ENCODE peak calls at places on chromosomes 16 and 17, in five cellular contexts. K, I, Z, B and F are unnamed samples.

GRCh38 chr17:42577140-42577531 is 393 bp downstream of the PSMC3IP start:
- DNase-seq in B (no peak), I (no peak), K (no peak), Z (no peak), F (no peak)

GRCh38 chr16:86046901-86047300 is 147.9 kb downstream of the IRF8 start:
- DNase-seq in B (no peak), K (no peak), I (peak), Z (no peak), F (no peak)

GRCh38 chr16:67653131-67654068 is 6.7 kb downstream of the ACD start:
- DNase-seq in K (no peak), B (no peak), Z (no peak), I (no peak), F (no peak)

GRCh38 chr17:14434506-14434905 is 133.6 kb downstream of the HS3ST3B1 start:
- DNase-seq in B (no peak), K (no peak), I (no peak), Z (no peak), F (no peak)

GRCh38 chr17:43006639-43007551 is at the start of gene IFI35:
- DNase-seq in I (peak), Z (peak), K (peak), B (peak), F (peak)

GRCh38 chr16:19589771-19590302 is 34.3 kb downstream of the VPS35L start:
- DNase-seq in B (peak), Z (no peak), I (no peak), K (no peak), F (no peak)

GRCh38 chr17:3447625-3448024 is 14.0 kb upstream of the OR1E2 start:
- DNase-seq in B (peak), K (no peak), Z (no peak), I (peak), F (no peak)

GRCh38 chr16:25633549-25633948 is 58.2 kb upstream of the HS3ST4 start:
- DNase-seq in B (peak), K (no peak), Z (no peak), I (peak), F (no peak)

GRCh38 chr16:75114946-75115825 is 1.4 kb downstream of the LDHD start:
- DNase-seq in I (peak), B (no peak), K (no peak), Z (no peak), F (no peak)

GRCh38 chr17:83171661-83172060 is 92.3 kb downstream of the METRNL start:
- DNase-seq in I (no peak), B (no peak), K (peak), Z (no peak), F (no peak)

GRCh38 chr17:31318298-31319190 is 2.9 kb downstream of the EVI2A start:
- DNase-seq in B (no peak), K (no peak), Z (no peak), I (no peak), F (no peak)

GRCh38 chr17:46072998-46073397 is 73.9 kb downstream of the STH start:
- DNase-seq in Z (no peak), I (no peak), B (peak), K (no peak), F (no peak)

GRCh38 chr16:88264641-88265285 is 118.0 kb upstream of the ZNF469 start:
- DNase-seq in B (peak), Z (no peak), K (peak), I (peak), F (peak)

GRCh38 chr16:11604783-11605563 is 18.3 kb upstream of the LITAF start:
- DNase-seq in K (no peak), I (no peak), B (no peak), Z (no peak), F (no peak)
- TF ChIP-seq POLR2AphosphoS5 in K (no peak), I (no peak), B (no peak), Z (no peak), F (no peak)

DNA sequence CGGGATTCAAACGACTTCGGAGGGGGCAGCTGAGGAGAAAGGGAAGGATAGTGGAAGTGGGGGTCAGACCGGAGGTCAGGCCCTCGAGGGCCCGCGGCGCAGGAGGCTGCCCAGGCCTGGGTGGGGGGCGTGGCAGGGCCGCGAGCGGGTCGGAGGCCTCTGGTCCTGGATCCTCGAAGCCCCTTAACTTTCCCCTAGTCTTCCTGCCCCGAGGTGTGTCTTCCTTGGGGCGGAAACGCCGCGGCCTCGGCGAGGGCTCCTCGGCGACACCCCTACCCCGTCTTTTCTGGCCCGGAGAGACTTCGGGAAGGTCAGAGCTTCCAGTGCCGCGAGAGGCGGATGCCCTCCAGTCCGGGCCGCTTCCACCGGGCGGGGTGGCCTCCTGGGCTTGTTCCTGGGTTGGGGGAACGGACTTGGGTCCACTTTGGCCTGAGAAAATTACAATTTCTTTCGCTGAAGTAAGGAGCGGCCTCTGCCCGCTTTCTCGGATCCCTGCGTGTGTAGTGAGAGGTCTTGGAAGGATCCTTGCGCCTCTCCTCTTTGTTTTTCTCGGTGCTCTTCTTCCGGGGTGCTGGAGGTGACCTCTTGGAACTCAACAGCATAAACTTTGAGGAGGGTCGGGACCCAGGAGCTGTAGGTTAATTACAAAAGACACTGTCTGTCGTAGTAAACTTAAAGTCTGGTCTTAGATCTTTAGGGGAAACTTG is 501 bp downstream of the IST1 start:
- DNase-seq in Z (no peak), B (no peak), K (no peak), I (peak), F (no peak)
- TF ChIP-seq POLR2A in Z (no peak), B (no peak), K (no peak), I (no peak), F (no peak)

GRCh38 chr17:67365762-67366192 is 600 bp downstream of the PSMD12 start:
- DNase-seq in K (no peak), B (peak), Z (no peak), I (no peak), F (no peak)
- TF ChIP-seq TAF1 in K (no peak), B (no peak), Z (no peak), I (no peak), F (no peak)

GRCh38 chr16:57535680-57536305 is 578 bp downstream of the CCDC102A start:
- DNase-seq in K (peak), B (peak), I (peak), Z (peak), F (peak)

GRCh38 chr16:57534881-57535658 is 1.3 kb downstream of the CCDC102A start:
- DNase-seq in I (no peak), B (no peak), K (peak), Z (no peak), F (no peak)

GRCh38 chr16:57537194-57537505 is 779 bp upstream of the CCDC102A start:
- DNase-seq in K (no peak), B (no peak), Z (no peak), I (peak), F (no peak)

GRCh38 chr16:57537596-57538234 is 1.3 kb upstream of the CCDC102A start:
- DNase-seq in Z (no peak), B (no peak), K (peak), I (no peak), F (no peak)

DNA sequence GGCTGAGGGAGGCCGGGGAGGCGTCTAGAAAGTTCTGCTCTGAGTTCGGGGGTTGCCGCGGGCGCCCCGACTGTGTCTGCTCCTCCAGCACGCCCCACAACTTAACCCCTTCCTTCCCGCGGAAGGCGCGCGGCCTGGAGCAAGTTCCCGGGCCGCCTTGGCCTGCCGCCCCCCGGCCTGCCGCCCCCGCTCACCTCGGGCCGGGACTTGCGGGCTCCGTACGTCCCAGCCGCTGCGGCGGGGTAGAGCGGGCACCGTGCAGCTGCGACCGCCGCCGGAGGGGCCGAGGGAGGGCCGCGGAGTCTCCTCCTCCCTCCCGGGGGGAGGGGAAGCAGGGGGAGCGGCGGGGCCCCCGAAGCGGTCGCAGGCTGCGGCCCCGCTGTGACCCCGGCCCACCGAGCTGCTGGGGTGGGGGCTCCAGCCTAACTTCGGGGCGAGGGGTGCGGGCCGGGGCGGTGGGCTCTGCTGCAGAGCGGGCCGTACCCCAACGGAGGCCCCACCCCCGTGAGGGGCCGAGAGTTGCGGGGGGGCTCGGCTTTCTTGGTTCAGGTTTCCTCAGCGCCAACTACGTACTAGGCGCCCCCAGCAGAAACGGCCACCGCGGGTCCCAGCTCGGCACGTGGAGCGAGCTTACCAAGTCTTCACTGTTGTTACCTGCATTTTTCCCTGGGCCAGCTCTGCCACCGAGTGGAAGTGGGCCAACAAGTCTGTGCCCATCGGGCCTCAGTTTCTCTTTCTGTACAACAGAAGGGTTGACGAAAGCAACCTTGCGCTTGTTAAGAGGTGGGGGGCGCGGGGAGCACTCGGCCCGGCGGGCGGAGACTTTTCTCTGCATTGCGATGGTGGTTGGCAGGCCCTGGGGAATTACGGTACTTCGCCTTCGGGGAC is at the start of gene CCDC102A:
- DNase-seq in I (peak), Z (no peak), B (no peak), K (peak), F (no peak)
- TF ChIP-seq POLR2AphosphoS5 in I (no peak), Z (no peak), B (no peak), K (no peak), F (no peak)

DNA sequence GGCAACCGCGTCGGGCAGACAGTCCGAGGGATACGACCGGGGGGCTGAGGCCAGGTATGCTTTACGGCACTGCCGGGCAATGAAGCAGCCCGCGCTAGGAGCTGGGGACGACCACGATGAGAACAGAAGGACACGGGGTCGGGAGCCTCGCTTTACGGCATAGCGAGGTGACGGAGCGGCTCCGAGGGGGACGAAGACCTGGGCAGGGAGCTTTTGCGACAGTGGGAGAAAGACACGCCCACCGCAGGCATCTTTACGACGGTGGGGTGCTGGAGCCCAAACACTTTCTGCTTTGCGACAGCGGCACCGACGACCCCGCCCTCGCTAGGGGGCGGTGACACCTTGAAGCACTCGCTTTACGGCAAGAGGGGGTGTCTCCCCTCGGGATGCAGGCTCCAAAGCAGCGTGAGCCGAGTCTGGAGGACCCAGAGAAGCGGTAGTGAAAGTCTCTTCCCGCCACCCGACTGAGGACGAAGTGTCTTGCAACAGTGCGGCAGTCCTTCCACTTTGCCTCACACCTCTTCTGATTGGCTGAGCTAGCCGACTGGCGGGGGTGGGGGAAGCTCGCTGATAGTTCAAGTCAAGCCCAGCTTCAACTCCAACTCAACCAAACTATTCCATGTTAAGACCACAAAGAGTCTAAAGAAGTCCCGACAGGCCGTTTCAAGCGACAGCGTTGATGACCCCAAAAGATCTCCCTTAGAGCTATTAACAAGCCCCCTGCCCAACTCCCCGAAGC is 394 bp upstream of the NEURL4 start:
- DNase-seq in I (peak), B (peak), K (peak), Z (peak), F (peak)
- TF ChIP-seq POLR2A in I (peak), B (peak), K (peak), Z (peak), F (peak)